ENCODE peak calls at places on chromosome 21, in five cellular contexts. F, S, K, O and U are unnamed samples.
A peak's percentile ranks its signal among the peaks of the same experiment; 100 is the strongest.

GRCh38 chr21:37407719-37408455 is 41.3 kb downstream of the DYRK1A start:
- DNase-seq in F (no peak), S (no peak), K (no peak), O (peak; percentile 63), U (no peak)

GRCh38 chr21:37658994-37659458 is 257.2 kb downstream of the KCNJ6 start:
- DNase-seq in F (no peak), S (no peak), K (no peak), O (peak; percentile 72), U (no peak)

GRCh38 chr21:35138665-35139381 is 89.7 kb upstream of the RUNX1 start:
- DNase-seq in F (no peak), S (peak; percentile 7), K (no peak), O (peak; percentile 95), U (no peak)

GRCh38 chr21:35266546-35266945 is 217.4 kb upstream of the RUNX1 start:
- DNase-seq in F (no peak), S (no peak), K (no peak), O (no peak), U (no peak)

GRCh38 chr21:37675202-37675801 is 241.0 kb downstream of the KCNJ6 start:
- DNase-seq in F (peak; percentile 78), S (peak; percentile 40), K (peak; percentile 90), O (peak; percentile 38), U (peak; percentile 84)

GRCh38 chr21:20253261-20253660 is 744.9 kb upstream of the NCAM2 start:
- DNase-seq in F (no peak), S (no peak), K (no peak), O (no peak), U (no peak)

GRCh38 chr21:34967509-34968289 is 81.4 kb downstream of the RUNX1 start:
- DNase-seq in F (no peak), S (no peak), K (no peak), O (peak; percentile 35), U (no peak)

GRCh38 chr21:42515708-42516502 is 2.3 kb downstream of the SLC37A1 start:
- DNase-seq in F (no peak), S (no peak), K (peak; percentile 63), O (no peak), U (peak; percentile 66)

GRCh38 chr21:20783611-20784010 is 214.6 kb upstream of the NCAM2 start:
- DNase-seq in F (no peak), S (no peak), K (no peak), O (no peak), U (no peak)

GRCh38 chr21:35324372-35325220 is 275.5 kb upstream of the RUNX1 start:
- DNase-seq in F (no peak), S (no peak), K (no peak), O (peak; percentile 63), U (no peak)

GRCh38 chr21:46151261-46151988 is 4.0 kb downstream of the FTCD start:
- DNase-seq in F (no peak), S (no peak), K (peak; percentile 87), O (no peak), U (peak; percentile 38)
- TF ChIP-seq CTCF in F (no peak), S (no peak), K (no peak), O (no peak), U (no peak)

GRCh38 chr21:41438425-41439113 is 12.5 kb downstream of the MX1 start:
- DNase-seq in F (no peak), S (no peak), K (peak; percentile 84), O (no peak), U (no peak)

GRCh38 chr21:41433566-41433965 is 7.5 kb downstream of the MX1 start:
- DNase-seq in F (no peak), S (no peak), K (no peak), O (no peak), U (no peak)

GRCh38 chr21:41437754-41438153 is 11.7 kb downstream of the MX1 start:
- DNase-seq in F (no peak), S (no peak), K (no peak), O (no peak), U (no peak)

GRCh38 chr21:41432567-41433460 is 6.8 kb downstream of the MX1 start:
- DNase-seq in F (no peak), S (no peak), K (no peak), O (no peak), U (no peak)

DNA sequence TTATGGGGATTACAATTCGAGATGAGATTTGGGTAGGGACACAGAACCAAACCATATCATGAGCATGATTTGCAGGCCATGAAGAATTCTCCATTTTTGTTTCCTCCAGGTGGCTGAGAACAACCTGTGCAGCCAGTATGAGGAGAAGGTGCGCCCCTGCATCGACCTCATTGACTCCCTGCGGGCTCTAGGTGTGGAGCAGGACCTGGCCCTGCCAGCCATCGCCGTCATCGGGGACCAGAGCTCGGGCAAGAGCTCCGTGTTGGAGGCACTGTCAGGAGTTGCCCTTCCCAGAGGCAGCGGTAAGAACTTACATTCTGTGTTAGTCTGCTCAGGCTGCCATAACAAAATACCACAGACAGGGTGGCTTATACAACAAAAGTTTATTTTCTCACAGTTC is 9.7 kb downstream of the MX1 start:
- DNase-seq in F (no peak), S (no peak), K (peak; percentile 40), O (no peak), U (no peak)
- TF ChIP-seq CTCF in F (no peak), S (no peak), K (no peak), O (no peak), U (no peak)

DNA sequence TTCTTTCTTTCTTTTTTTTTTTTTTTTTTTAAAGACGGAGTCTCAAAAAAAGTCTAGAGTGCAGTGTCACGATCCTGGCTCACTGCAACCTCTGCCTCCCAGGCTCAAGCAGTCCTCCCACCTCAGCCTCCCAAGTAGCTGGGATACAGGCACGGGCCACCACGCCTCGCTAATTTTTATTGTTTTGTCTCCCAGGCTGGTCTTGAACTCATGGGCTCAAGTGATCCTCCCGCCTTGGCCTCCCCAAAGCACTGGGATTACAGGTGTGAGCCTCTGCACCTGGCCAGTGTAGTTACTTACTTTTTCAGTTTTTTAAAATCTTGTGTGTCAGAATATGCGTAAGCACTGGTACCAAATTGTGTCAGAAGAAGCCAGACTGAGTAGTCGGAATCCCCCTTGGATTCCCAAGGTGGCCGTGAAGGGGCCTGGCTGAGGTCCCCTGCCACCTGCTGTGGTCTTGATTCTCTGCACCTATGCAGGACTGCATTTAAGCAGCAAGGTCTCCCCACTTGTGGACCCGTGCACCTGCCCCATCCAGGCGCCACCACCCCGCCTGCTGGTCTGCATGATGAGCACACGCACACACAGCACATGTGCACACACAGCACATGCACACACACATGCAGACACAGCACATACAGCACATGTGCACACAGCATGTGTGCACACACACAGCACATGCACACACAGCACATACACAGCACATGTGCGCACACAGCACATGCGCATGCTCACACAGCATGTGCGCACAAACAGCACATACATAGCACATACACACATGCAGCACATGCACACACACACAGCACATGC is 47.5 kb downstream of the PCNT start:
- DNase-seq in F (no peak), S (no peak), K (no peak), O (no peak), U (no peak)
- TF ChIP-seq CTCF in F (no peak), S (no peak), K (no peak), O (no peak), U (no peak)

GRCh38 chr21:39445339-39446269 is at the start of gene LCA5L:
- DNase-seq in F (peak; percentile 91), S (peak; percentile 86), K (peak; percentile 97), O (peak; percentile 81), U (peak; percentile 94)
- TF ChIP-seq CTCF in F (peak; percentile 18), S (no peak), K (no peak), O (peak; percentile 26), U (no peak)

GRCh38 chr21:16193758-16194606 is 464.2 kb downstream of the USP25 start:
- DNase-seq in F (peak; percentile 22), S (no peak), K (no peak), O (peak; percentile 79), U (no peak)
- TF ChIP-seq CTCF in F (no peak), S (no peak), K (no peak), O (no peak), U (no peak)

GRCh38 chr21:17688912-17689874 is 76.5 kb upstream of the BTG3 start:
- DNase-seq in F (no peak), S (peak; percentile 39), K (peak; percentile 89), O (peak; percentile 12), U (peak; percentile 78)
- TF ChIP-seq CTCF in F (peak; percentile 49), S (peak; percentile 30), K (no peak), O (no peak), U (peak; percentile 21)

GRCh38 chr21:29193907-29194306 is 63.5 kb downstream of the MAP3K7CL start:
- DNase-seq in F (no peak), S (no peak), K (no peak), O (no peak), U (no peak)

GRCh38 chr21:29194847-29195246 is 64.4 kb downstream of the MAP3K7CL start:
- DNase-seq in F (no peak), S (no peak), K (no peak), O (peak; percentile 39), U (no peak)

GRCh38 chr21:29194342-29194741 is 63.9 kb downstream of the MAP3K7CL start:
- DNase-seq in F (no peak), S (no peak), K (no peak), O (no peak), U (no peak)

GRCh38 chr21:29196664-29197052 is 66.2 kb downstream of the MAP3K7CL start:
- DNase-seq in F (no peak), S (no peak), K (no peak), O (peak; percentile 28), U (no peak)

GRCh38 chr21:29196021-29196663 is 65.7 kb downstream of the MAP3K7CL start:
- DNase-seq in F (no peak), S (peak; percentile 41), K (no peak), O (peak; percentile 97), U (no peak)
- TF ChIP-seq CTCF in F (peak; percentile 34), S (peak; percentile 50), K (no peak), O (peak; percentile 54), U (no peak)